ENCODE peak calls at places on chromosomes 5 and 9, in four cellular contexts. One of them, this sample, is unnamed.

GRCh38 chr5:176743136-176743827 is 67.1 kb upstream of the UNC5A start:
- DNase-seq in GM12878: no peak
- DNase-seq in HepG2: no peak
- DNase-seq in K562: no peak
- DNase-seq in this sample: peak

GRCh38 chr9:130483281-130483949 is 38.7 kb downstream of the ASS1 start:
- DNase-seq in K562: no peak
- DNase-seq in HepG2: no peak
- DNase-seq in GM12878: no peak
- DNase-seq in this sample: no peak

GRCh38 chr5:160923927-160924705 is 72.1 kb upstream of the ATP10B start:
- DNase-seq in GM12878: no peak
- DNase-seq in K562: no peak
- DNase-seq in HepG2: peak
- DNase-seq in this sample: no peak

GRCh38 chr5:27026791-27027190 is 11.6 kb downstream of the CDH9 start:
- DNase-seq in K562: no peak
- DNase-seq in HepG2: no peak
- DNase-seq in GM12878: no peak
- DNase-seq in this sample: no peak

GRCh38 chr5:122099060-122099790 is 21.2 kb upstream of the LOX start:
- DNase-seq in HepG2: no peak
- DNase-seq in K562: peak
- DNase-seq in GM12878: no peak
- DNase-seq in this sample: no peak

GRCh38 chr9:111298831-111299603 is 31.0 kb downstream of the OR2K2 start:
- DNase-seq in HepG2: peak
- DNase-seq in K562: peak
- DNase-seq in GM12878: peak
- DNase-seq in this sample: peak

GRCh38 chr9:73684601-73685000 is 532.9 kb downstream of the ANXA1 start:
- DNase-seq in HepG2: no peak
- DNase-seq in GM12878: no peak
- DNase-seq in K562: no peak
- DNase-seq in this sample: no peak

GRCh38 chr9:107425110-107426025 is 64.2 kb downstream of the KLF4 start:
- DNase-seq in K562: peak
- DNase-seq in HepG2: peak
- DNase-seq in GM12878: no peak
- DNase-seq in this sample: peak

GRCh38 chr5:73797142-73797530 is 171.1 kb downstream of the ARHGEF28 start:
- DNase-seq in HepG2: no peak
- DNase-seq in K562: no peak
- DNase-seq in GM12878: no peak
- DNase-seq in this sample: no peak

GRCh38 chr9:99905833-99906402 is 536 bp upstream of the STX17 start:
- DNase-seq in K562: peak
- DNase-seq in HepG2: no peak
- DNase-seq in GM12878: no peak
- DNase-seq in this sample: no peak

GRCh38 chr5:43039468-43040286 is 442 bp downstream of the ANXA2R start:
- DNase-seq in GM12878: no peak
- DNase-seq in K562: peak
- DNase-seq in HepG2: peak
- DNase-seq in this sample: peak

GRCh38 chr9:69857131-69857530 is 36.5 kb downstream of the CFAP95 start:
- DNase-seq in GM12878: no peak
- DNase-seq in K562: no peak
- DNase-seq in HepG2: no peak
- DNase-seq in this sample: no peak

GRCh38 chr5:147037517-147038205 is 159.1 kb upstream of the PPP2R2B start:
- DNase-seq in GM12878: no peak
- DNase-seq in HepG2: no peak
- DNase-seq in K562: no peak
- DNase-seq in this sample: no peak

GRCh38 chr5:84374568-84374967 is 10.1 kb downstream of the EDIL3 start:
- DNase-seq in HepG2: no peak
- DNase-seq in K562: no peak
- DNase-seq in GM12878: no peak
- DNase-seq in this sample: no peak

GRCh38 chr9:93952784-93953491 is 2.2 kb downstream of the BARX1 start:
- DNase-seq in K562: no peak
- DNase-seq in HepG2: no peak
- DNase-seq in GM12878: no peak
- DNase-seq in this sample: no peak

GRCh38 chr5:136079195-136079985 is 50.6 kb downstream of the TGFBI start:
- DNase-seq in GM12878: no peak
- DNase-seq in HepG2: no peak
- DNase-seq in K562: no peak
- DNase-seq in this sample: no peak

GRCh38 chr9:16058131-16058549 is 505.3 kb downstream of the CCDC171 start:
- DNase-seq in HepG2: no peak
- DNase-seq in K562: no peak
- DNase-seq in GM12878: no peak
- DNase-seq in this sample: no peak

GRCh38 chr9:35014517-35014916 is 25.0 kb downstream of the DNAJB5 start:
- DNase-seq in GM12878: no peak
- DNase-seq in HepG2: no peak
- DNase-seq in K562: no peak
- DNase-seq in this sample: no peak

GRCh38 chr9:131807131-131807990 is 67.5 kb upstream of the RAPGEF1 start:
- DNase-seq in GM12878: no peak
- DNase-seq in HepG2: no peak
- DNase-seq in K562: no peak
- DNase-seq in this sample: no peak

GRCh38 chr5:77129386-77129785 is 42.3 kb upstream of the ZBED3 start:
- DNase-seq in HepG2: peak
- DNase-seq in K562: no peak
- DNase-seq in GM12878: no peak
- DNase-seq in this sample: peak

GRCh38 chr9:87812375-87813118 is 70.1 kb upstream of the SPATA31E1 start:
- DNase-seq in HepG2: peak
- DNase-seq in GM12878: no peak
- DNase-seq in K562: peak
- DNase-seq in this sample: peak

GRCh38 chr5:5266296-5266695 is 126.2 kb downstream of the ADAMTS16 start:
- DNase-seq in HepG2: no peak
- DNase-seq in K562: no peak
- DNase-seq in GM12878: no peak
- DNase-seq in this sample: no peak

GRCh38 chr5:58056546-58056945 is 403.3 kb downstream of the PLK2 start:
- DNase-seq in GM12878: no peak
- DNase-seq in K562: no peak
- DNase-seq in HepG2: no peak
- DNase-seq in this sample: no peak

DNA sequence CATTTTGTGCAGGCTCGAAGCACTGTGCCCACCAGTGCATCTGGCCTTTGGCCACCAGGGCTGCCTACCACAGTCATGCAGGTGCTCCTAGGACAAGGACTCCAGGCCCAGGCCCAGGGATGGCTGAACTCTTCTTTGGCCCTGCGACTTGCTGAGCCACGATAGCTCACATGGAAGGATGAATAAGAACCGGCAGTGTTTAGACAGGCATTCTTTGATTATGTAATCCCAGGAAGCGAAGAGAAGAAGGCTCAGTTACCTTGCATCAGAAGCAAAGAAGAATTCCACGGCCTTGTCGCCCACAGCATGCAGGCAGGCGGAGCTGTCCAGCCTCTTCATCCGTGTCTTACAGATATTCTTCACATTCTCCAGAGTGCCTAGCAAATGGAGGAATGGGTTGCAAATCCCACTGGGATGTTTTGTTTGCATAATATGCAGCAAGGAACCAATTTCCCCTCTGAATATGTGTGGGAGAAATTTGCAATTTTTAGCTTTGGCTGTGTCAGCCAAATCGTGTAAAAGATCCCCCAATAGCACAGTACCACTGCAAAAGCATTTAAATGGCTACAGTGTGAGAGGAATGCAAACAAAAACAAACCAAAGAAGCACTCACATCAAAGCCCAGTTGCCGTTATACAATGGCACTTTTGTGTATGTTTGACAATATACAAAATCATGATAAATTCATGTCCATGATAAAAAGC is 29.1 kb downstream of the GFPT2 start:
- DNase-seq in GM12878: no peak
- DNase-seq in HepG2: no peak
- DNase-seq in K562: no peak
- DNase-seq in this sample: no peak
- TF ChIP-seq BHLHE40 in GM12878: no peak
- TF ChIP-seq BHLHE40 in HepG2: no peak
- TF ChIP-seq BHLHE40 in K562: no peak
- TF ChIP-seq BHLHE40 in this sample: no peak

DNA sequence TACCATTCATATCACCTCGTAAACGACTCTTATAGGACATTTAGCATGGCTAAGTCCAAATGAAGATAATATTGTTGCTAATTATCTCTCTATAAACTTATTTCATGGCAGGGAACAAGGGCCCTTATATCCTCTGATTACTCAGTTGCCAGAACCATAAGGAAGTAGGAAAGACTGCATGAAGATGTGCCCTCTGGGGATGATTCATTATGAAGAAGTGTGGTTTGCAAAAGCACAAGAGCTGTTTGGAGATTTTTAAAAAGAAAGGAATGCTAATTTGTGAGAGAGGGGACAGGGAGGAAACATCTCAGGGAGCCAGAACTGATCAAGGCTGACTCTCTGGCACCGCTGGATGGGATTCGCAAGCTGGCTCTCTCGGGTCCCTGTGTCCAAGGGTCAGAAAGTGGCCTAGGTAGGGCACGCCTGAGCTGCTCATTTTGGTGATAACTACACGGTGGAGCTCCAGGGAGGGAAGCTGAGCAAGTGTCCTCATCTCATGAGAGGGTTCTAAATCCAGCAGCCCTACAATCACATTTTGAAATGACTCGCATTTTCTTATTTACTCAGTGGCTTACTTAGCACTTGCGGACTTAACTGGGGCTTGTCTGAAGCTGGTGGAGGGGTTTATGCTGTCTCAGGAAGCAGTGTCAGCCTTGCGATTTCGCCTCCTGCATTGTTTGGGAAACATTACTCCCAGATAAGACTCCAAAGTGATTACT is 136.8 kb downstream of the C5orf15 start:
- DNase-seq in K562: no peak
- DNase-seq in GM12878: no peak
- DNase-seq in HepG2: no peak
- DNase-seq in this sample: no peak
- TF ChIP-seq SP1 in K562: no peak
- TF ChIP-seq SP1 in GM12878: no peak
- TF ChIP-seq SP1 in HepG2: no peak
- TF ChIP-seq SP1 in this sample: no peak

GRCh38 chr9:101027733-101028345 is 688 bp upstream of the PLPPR1 start:
- DNase-seq in HepG2: peak
- DNase-seq in K562: no peak
- DNase-seq in GM12878: no peak
- DNase-seq in this sample: no peak
- TF ChIP-seq BHLHE40 in HepG2: no peak
- TF ChIP-seq BHLHE40 in K562: no peak
- TF ChIP-seq BHLHE40 in GM12878: no peak
- TF ChIP-seq BHLHE40 in this sample: no peak

GRCh38 chr5:6545036-6545693 is 87.7 kb downstream of the NSUN2 start:
- DNase-seq in HepG2: no peak
- DNase-seq in K562: no peak
- DNase-seq in GM12878: no peak
- DNase-seq in this sample: no peak

GRCh38 chr5:6542421-6543345 is 90.2 kb downstream of the NSUN2 start:
- DNase-seq in GM12878: no peak
- DNase-seq in K562: no peak
- DNase-seq in HepG2: no peak
- DNase-seq in this sample: no peak

GRCh38 chr5:6543830-6544560 is 88.8 kb downstream of the NSUN2 start:
- DNase-seq in HepG2: no peak
- DNase-seq in K562: no peak
- DNase-seq in GM12878: no peak
- DNase-seq in this sample: no peak

GRCh38 chr5:6544561-6544935 is 88.3 kb downstream of the NSUN2 start:
- DNase-seq in HepG2: no peak
- DNase-seq in K562: no peak
- DNase-seq in GM12878: no peak
- DNase-seq in this sample: no peak

DNA sequence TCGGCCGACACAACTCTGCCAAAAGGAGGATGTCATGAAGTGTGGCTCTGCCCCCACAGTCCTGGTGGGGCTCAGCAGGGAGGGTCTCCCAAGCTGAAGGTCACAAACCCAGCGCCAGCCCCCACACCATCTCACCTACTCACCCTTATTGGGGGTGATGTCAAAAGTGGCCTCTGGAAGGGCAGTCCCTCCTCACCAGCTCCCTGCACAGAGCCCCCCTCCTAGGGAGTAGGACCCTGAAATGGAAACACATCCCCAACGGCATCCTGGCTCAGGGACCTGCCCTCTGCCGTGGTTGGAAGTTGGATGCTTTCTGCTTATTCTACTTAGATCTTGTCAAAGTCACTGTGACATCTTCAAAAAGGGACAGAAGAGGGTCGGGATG is 89.5 kb downstream of the NSUN2 start:
- DNase-seq in K562: no peak
- DNase-seq in HepG2: no peak
- DNase-seq in GM12878: no peak
- DNase-seq in this sample: no peak
- TF ChIP-seq SP1 in K562: no peak
- TF ChIP-seq SP1 in HepG2: no peak
- TF ChIP-seq SP1 in GM12878: no peak
- TF ChIP-seq SP1 in this sample: no peak

GRCh38 chr9:70921126-70921525 is 200.3 kb downstream of the TRPM3 start:
- DNase-seq in HepG2: no peak
- DNase-seq in GM12878: no peak
- DNase-seq in K562: no peak
- DNase-seq in this sample: no peak
- TF ChIP-seq BHLHE40 in HepG2: no peak
- TF ChIP-seq BHLHE40 in GM12878: no peak
- TF ChIP-seq BHLHE40 in K562: no peak
- TF ChIP-seq BHLHE40 in this sample: no peak

GRCh38 chr5:148708854-148709253 is 54.5 kb upstream of the HTR4 start:
- DNase-seq in GM12878: no peak
- DNase-seq in HepG2: no peak
- DNase-seq in K562: no peak
- DNase-seq in this sample: no peak
- TF ChIP-seq SP1 in GM12878: no peak
- TF ChIP-seq SP1 in HepG2: no peak
- TF ChIP-seq SP1 in K562: no peak
- TF ChIP-seq SP1 in this sample: no peak

This sample was measured in HEK293T.